ENCODE peak calls at places on chromosomes 6 and 20, in nine cellular contexts. A is lung, E is PC-9, J is epithelial cell of esophagus, B is fibroblast of mammary gland, S is fibroblast of pulmonary artery, R is Peyer's patch, W is colonic mucosa, F is spleen. Y is an unnamed sample.

GRCh38 chr6:120916844-120917243 is 417.4 kb downstream of the TBC1D32 start:
- DNase-seq in F (no peak), S (no peak), R (no peak), A (no peak), J (no peak), E (no peak), B (no peak), W (no peak), Y (no peak)

GRCh38 chr6:45504947-45505346 is 127.2 kb upstream of the SUPT3H start:
- DNase-seq in J (peak), S (peak), A (peak), W (no peak), B (peak), R (no peak), E (no peak), F (no peak), Y (peak)

GRCh38 chr6:13624871-13625288 is 9.7 kb downstream of the NOL7 start:
- DNase-seq in F (no peak), E (no peak), W (no peak), B (peak), R (no peak), A (no peak), S (peak), J (peak), Y (peak)

GRCh38 chr6:39787322-39787721 is 4.9 kb upstream of the DAAM2 start:
- DNase-seq in F (no peak), E (no peak), R (no peak), W (no peak), A (no peak), S (no peak), B (no peak), J (no peak), Y (no peak)

GRCh38 chr20:45861157-45862075 is 4.0 kb downstream of the ZSWIM3 start:
- DNase-seq in F (no peak), J (no peak), A (no peak), E (no peak), S (peak), W (peak), B (no peak), R (no peak), Y (no peak)

GRCh38 chr20:46715292-46715756 is 5.9 kb downstream of the SLC2A10 start:
- DNase-seq in W (peak), S (peak), A (no peak), F (no peak), B (peak), R (no peak), J (peak), E (peak), Y (peak)

GRCh38 chr20:62355527-62356142 is 11.5 kb downstream of the LAMA5 start:
- DNase-seq in R (no peak), B (peak), J (peak), A (no peak), F (no peak), S (peak), W (no peak), E (no peak), Y (peak)

GRCh38 chr20:53434662-53435061 is 159.0 kb downstream of the ZNF217 start:
- DNase-seq in R (no peak), F (no peak), E (no peak), S (no peak), B (no peak), J (no peak), W (no peak), A (no peak), Y (no peak)

GRCh38 chr20:6590891-6591679 is 176.4 kb upstream of the BMP2 start:
- DNase-seq in J (peak), F (no peak), B (peak), S (peak), W (peak), A (no peak), R (no peak), E (peak), Y (peak)

GRCh38 chr6:86203044-86203443 is 560.4 kb upstream of the SYNCRIP start:
- DNase-seq in A (no peak), J (no peak), F (no peak), W (no peak), S (no peak), B (no peak), R (no peak), E (no peak), Y (no peak)

GRCh38 chr6:31076611-31077010 is 35.8 kb downstream of the C6orf15 start:
- DNase-seq in R (no peak), E (no peak), F (no peak), A (no peak), J (no peak), S (no peak), W (no peak), B (no peak), Y (no peak)

GRCh38 chr6:83432626-83433025 is 1.8 kb upstream of the ME1 start:
- DNase-seq in B (no peak), S (no peak), R (no peak), J (no peak), A (no peak), W (no peak), E (no peak), F (no peak), Y (no peak)

GRCh38 chr6:83431545-83432165 is 804 bp upstream of the ME1 start:
- DNase-seq in W (peak), A (no peak), F (no peak), S (no peak), E (peak), B (no peak), R (no peak), J (peak), Y (no peak)

GRCh38 chr6:83429857-83430605 is 820 bp downstream of the ME1 start:
- DNase-seq in F (no peak), S (peak), R (no peak), J (peak), A (peak), W (peak), E (peak), B (peak), Y (peak)

GRCh38 chr6:83430606-83431544 is at the start of gene ME1:
- DNase-seq in S (peak), F (peak), B (peak), E (peak), J (peak), R (no peak), W (peak), A (peak), Y (peak)

DNA sequence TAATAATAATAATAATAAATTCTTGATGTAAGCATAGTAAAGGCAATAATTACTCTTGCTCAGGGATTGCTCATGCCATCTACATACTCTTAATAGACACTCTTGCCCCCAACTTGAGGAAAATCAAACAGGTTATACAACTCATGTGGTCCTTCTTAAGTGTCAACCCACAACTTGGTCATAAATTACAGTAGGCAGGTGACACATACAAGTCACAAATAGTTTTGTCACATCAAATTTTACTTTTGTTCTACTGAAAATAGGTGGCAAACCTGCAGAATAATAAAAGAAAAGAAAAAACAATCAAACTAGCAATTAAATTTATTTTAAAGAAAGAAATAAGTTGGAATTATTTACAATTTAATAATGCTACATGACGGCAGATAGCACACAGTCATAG is 1.6 kb downstream of the ME1 start:
- DNase-seq in R (no peak), W (no peak), B (no peak), J (peak), F (no peak), E (peak), A (no peak), S (no peak), Y (no peak)
- H3K4me3 ChIP-seq in R (no peak), W (no peak), B (peak), J (peak), F (no peak), E (peak), A (no peak), S (peak), Y (peak)

DNA sequence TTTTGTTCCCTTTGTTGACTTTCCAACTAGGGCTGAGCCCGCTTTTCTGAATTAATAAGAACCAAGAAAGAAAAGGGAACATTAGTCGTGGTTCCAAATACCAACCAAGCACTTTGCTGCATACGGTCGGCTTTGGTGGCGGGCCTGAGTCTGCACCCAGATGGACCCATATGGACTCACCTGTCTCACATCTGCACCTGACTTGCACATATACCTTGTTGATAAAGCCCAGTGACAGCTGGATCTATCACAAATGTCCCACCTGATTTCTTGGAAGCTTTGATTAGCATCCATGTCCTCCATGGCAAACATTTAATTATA is 39.0 kb downstream of the TPD52L1 start:
- DNase-seq in J (no peak), W (no peak), R (no peak), S (no peak), A (no peak), E (no peak), F (no peak), B (no peak), Y (no peak)
- TF ChIP-seq CTCF in J (no peak), W (peak), R (no peak), S (no peak), A (no peak), E (peak), F (no peak), B (no peak), Y (no peak)

GRCh38 chr6:134132494-134133141 is 80.2 kb upstream of the SLC2A12 start:
- DNase-seq in S (peak), J (no peak), E (no peak), A (no peak), F (no peak), R (no peak), B (no peak), W (no peak), Y (peak)
- H3K4me3 ChIP-seq in S (no peak), J (no peak), E (no peak), A (no peak), F (no peak), R (no peak), B (no peak), W (no peak), Y (no peak)

GRCh38 chr6:7669742-7670141 is 56.2 kb upstream of the BMP6 start:
- DNase-seq in R (no peak), A (no peak), F (no peak), E (no peak), W (no peak), B (no peak), S (no peak), J (no peak), Y (no peak)
- TF ChIP-seq CTCF in R (no peak), A (no peak), F (no peak), E (no peak), W (no peak), B (no peak), S (no peak), J (no peak), Y (no peak)

GRCh38 chr6:83948851-83949250 is 84.7 kb upstream of the MRAP2 start:
- DNase-seq in S (no peak), B (no peak), R (no peak), A (no peak), W (no peak), F (no peak), J (no peak), E (no peak), Y (no peak)
- H3K4me3 ChIP-seq in S (no peak), B (no peak), R (no peak), A (no peak), W (no peak), F (no peak), J (no peak), E (no peak), Y (no peak)

DNA sequence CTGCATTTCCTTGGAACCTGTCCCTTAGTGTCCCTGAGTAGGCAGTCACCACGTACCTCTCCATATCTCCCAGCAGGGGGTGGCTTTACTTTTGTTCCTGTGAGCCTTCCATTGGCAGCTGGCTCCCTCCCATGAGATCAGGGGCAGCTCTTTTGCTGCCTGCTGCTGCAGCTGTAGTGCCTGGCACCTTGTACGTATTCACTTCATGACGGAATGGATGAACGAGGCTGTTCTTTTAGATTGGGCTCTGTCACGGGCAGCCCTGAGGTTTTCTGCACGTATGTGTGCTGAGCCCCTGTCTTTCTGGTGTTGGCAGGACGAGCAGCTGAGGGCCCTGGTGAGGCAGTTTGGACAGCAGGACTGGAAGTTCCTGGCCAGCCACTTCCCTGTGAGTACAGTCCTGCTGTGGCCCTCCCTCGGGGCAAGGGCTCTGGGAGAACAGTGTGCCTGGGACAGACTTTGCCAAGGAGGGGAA is 14.6 kb downstream of the MYBL2 start:
- DNase-seq in W (no peak), R (no peak), J (no peak), B (no peak), F (peak), A (no peak), S (no peak), E (no peak), Y (no peak)
- TF ChIP-seq CTCF in W (no peak), R (no peak), J (no peak), B (peak), F (no peak), A (no peak), S (peak), E (no peak), Y (no peak)

GRCh38 chr6:149449054-149449453 is 35.8 kb downstream of the ZC3H12D start:
- DNase-seq in S (no peak), A (no peak), E (no peak), J (no peak), R (no peak), B (no peak), F (peak), W (no peak), Y (no peak)

GRCh38 chr6:149450679-149451360 is 34.0 kb downstream of the ZC3H12D start:
- DNase-seq in S (no peak), E (no peak), W (peak), A (no peak), F (peak), R (no peak), B (no peak), J (no peak), Y (no peak)

GRCh38 chr6:149451361-149452061 is 33.3 kb downstream of the ZC3H12D start:
- DNase-seq in B (no peak), S (no peak), F (peak), E (no peak), A (peak), R (no peak), W (peak), J (peak), Y (no peak)

GRCh38 chr6:149452062-149452939 is 32.5 kb downstream of the ZC3H12D start:
- DNase-seq in A (no peak), W (peak), J (no peak), B (no peak), R (no peak), E (no peak), F (peak), S (no peak), Y (no peak)

GRCh38 chr6:149449831-149450678 is 34.8 kb downstream of the ZC3H12D start:
- DNase-seq in F (peak), S (no peak), A (no peak), W (no peak), R (no peak), J (no peak), B (no peak), E (no peak), Y (no peak)
- H3K4me3 ChIP-seq in F (peak), S (no peak), A (peak), W (peak), R (peak), J (no peak), B (no peak), E (no peak), Y (no peak)

GRCh38 chr6:142550310-142550709 is 248.5 kb downstream of the ADGRG6 start:
- DNase-seq in E (no peak), B (no peak), J (no peak), F (no peak), S (no peak), R (no peak), A (no peak), W (no peak), Y (no peak)

GRCh38 chr6:142548571-142548970 is 246.8 kb downstream of the ADGRG6 start:
- DNase-seq in R (no peak), A (no peak), F (no peak), W (no peak), S (no peak), J (no peak), B (no peak), E (no peak), Y (no peak)

GRCh38 chr6:142551145-142551811 is 249.5 kb downstream of the ADGRG6 start:
- DNase-seq in B (peak), S (no peak), A (no peak), J (peak), R (no peak), W (no peak), F (no peak), E (peak), Y (no peak)
- TF ChIP-seq CTCF in B (no peak), S (no peak), A (no peak), J (peak), R (no peak), W (no peak), F (no peak), E (no peak), Y (no peak)

DNA sequence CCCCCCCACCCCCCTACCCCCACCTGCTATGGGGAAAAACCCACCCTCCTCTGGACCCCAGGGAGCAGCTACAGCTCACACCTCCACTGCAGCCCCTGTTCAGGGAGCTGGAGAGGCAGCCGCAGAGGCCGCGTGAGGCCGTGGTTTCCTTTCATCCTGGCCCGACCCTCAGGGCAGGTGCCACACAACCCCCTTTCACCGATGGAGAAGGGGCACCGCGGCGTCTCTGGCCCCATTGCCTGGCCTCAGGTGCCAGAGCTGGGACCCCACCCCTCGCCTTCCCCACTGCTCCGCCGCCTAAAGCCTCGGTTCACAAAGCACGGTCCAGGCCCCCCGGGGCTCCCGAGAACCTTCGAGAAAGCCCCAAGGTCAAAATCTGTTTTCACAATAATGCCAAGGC is 11.8 kb upstream of the KCNQ2 start:
- DNase-seq in B (no peak), F (no peak), A (no peak), J (no peak), W (no peak), R (no peak), S (no peak), E (no peak), Y (no peak)
- H3K4me3 ChIP-seq in B (no peak), F (no peak), A (no peak), J (no peak), W (no peak), R (no peak), S (no peak), E (no peak), Y (no peak)

DNA sequence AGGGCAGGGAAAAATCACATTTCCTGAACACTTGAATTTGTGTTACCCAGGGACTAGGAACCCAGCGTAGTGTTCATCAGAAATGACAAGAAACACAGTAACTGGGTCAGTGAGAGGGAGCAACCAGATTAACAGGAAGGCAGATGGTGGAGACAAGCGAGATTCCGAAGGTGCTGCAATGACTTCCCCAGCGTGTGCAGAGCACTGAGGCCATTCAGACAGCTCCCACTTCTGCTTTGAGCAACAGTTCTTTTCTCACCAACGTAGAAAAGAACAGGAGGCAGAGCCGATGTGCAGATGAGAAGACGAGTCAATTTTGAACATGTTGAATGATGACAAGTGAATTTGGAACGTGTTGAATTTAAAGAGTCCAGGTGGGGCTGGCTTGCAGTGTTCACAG is 63.1 kb upstream of the IFNGR1 start:
- DNase-seq in B (no peak), F (no peak), E (peak), S (no peak), J (no peak), W (no peak), A (no peak), R (no peak), Y (no peak)
- TF ChIP-seq CTCF in B (no peak), F (no peak), E (no peak), S (no peak), J (no peak), W (no peak), A (no peak), R (no peak), Y (no peak)